ENCODE peak calls at places on chromosome 14, in seven cellular contexts. W is K562, M is SK-N-SH, G is A549, H is HCT116, E is HepG2, R is GM12878. Z is an unnamed sample.

GRCh38 chr14:93984070-93984469 is 7.7 kb upstream of the ASB2 start:
- DNase-seq in H (no peak), E (no peak), W (no peak), M (no peak), G (no peak), R (no peak), Z (no peak)

GRCh38 chr14:29925106-29925722 is 2.4 kb downstream of the PRKD1 start:
- DNase-seq in E (no peak), H (no peak), W (no peak), M (no peak), G (no peak), R (no peak), Z (no peak)

GRCh38 chr14:85534914-85535313 is 5.0 kb downstream of the FLRT2 start:
- DNase-seq in R (no peak), G (no peak), M (no peak), H (no peak), E (no peak), W (no peak), Z (no peak)

GRCh38 chr14:29148221-29148620 is 381.6 kb downstream of the FOXG1 start:
- DNase-seq in H (no peak), W (no peak), M (no peak), G (no peak), R (no peak), E (no peak), Z (no peak)

GRCh38 chr14:65229431-65230286 is 127.3 kb upstream of the MAX start:
- DNase-seq in R (no peak), H (no peak), M (peak; percentile 59), W (peak; percentile 21), E (peak; percentile 72), G (no peak), Z (no peak)

GRCh38 chr14:76953196-76953945 is 75.1 kb downstream of the IRF2BPL start:
- DNase-seq in G (peak; percentile 90), H (peak; percentile 81), R (no peak), E (peak; percentile 45), M (peak; percentile 52), W (no peak), Z (no peak)

GRCh38 chr14:97642631-97643030 is 845.4 kb downstream of the VRK1 start:
- DNase-seq in M (no peak), W (no peak), R (no peak), E (no peak), G (no peak), H (no peak), Z (no peak)

GRCh38 chr14:73397810-73398209 is 60.5 kb downstream of the NUMB start:
- DNase-seq in M (no peak), R (no peak), H (no peak), W (no peak), E (no peak), G (no peak), Z (no peak)

GRCh38 chr14:100115236-100115635 is 44.2 kb downstream of the DEGS2 start:
- DNase-seq in M (no peak), E (no peak), H (no peak), G (no peak), R (no peak), W (no peak), Z (no peak)

GRCh38 chr14:84750763-84751554 is 779.0 kb upstream of the FLRT2 start:
- DNase-seq in E (no peak), G (no peak), H (no peak), M (no peak), R (no peak), W (no peak), Z (no peak)

GRCh38 chr14:79581912-79582576 is 629.3 kb downstream of the DIO2 start:
- DNase-seq in H (no peak), E (no peak), R (no peak), M (no peak), W (no peak), G (no peak), Z (no peak)

GRCh38 chr14:56133547-56133946 is 15.3 kb downstream of the PELI2 start:
- DNase-seq in G (no peak), H (no peak), W (no peak), E (no peak), R (no peak), M (no peak), Z (no peak)

GRCh38 chr14:33848706-33849454 is 102.0 kb downstream of the EGLN3 start:
- DNase-seq in E (peak; percentile 81), R (no peak), H (peak; percentile 82), M (peak; percentile 50), W (peak; percentile 30), G (peak; percentile 51), Z (peak; percentile 7)

GRCh38 chr14:100153560-100153959 is 5.9 kb downstream of the DEGS2 start:
- DNase-seq in M (no peak), E (no peak), H (no peak), W (no peak), G (no peak), R (no peak), Z (no peak)

GRCh38 chr14:100144645-100144995 is 14.8 kb downstream of the DEGS2 start:
- DNase-seq in G (no peak), R (no peak), W (no peak), H (no peak), M (no peak), E (peak; percentile 27), Z (no peak)

GRCh38 chr14:90722590-90722989 is 93.6 kb downstream of the TTC7B start:
- DNase-seq in R (no peak), H (no peak), G (no peak), E (no peak), M (no peak), W (no peak), Z (no peak)
- TF ChIP-seq REST in R (no peak), H (no peak), G (no peak), E (no peak), M (no peak), W (no peak), Z (no peak)

DNA sequence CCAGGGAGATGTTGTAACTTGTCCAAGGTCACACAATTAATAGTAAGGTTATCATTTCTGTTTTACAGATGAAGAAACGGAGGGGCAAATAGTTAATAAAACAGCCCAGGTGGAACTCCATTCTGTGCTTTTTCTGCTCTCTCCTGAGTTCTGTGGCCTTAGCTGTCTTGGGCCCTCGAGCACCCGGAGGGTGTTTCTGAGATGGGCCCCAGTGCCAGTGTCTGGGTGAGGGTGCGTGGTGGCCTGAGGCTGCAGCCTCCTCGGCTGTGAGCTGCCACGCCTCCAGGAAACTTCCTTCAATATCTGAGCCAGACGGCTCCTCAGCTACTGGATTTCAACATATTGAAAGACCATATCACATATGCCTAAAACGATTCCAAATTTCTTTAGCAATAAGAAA is 74.6 kb upstream of the DICER1 start:
- DNase-seq in M (no peak), R (no peak), W (no peak), H (no peak), G (no peak), E (no peak), Z (no peak)
- H3K27ac ChIP-seq in M (no peak overlapping the region), R (no peak overlapping the region), W (no peak overlapping the region), H (no peak overlapping the region), G (no peak overlapping the region), E (no peak overlapping the region), Z (no peak overlapping the region)

DNA sequence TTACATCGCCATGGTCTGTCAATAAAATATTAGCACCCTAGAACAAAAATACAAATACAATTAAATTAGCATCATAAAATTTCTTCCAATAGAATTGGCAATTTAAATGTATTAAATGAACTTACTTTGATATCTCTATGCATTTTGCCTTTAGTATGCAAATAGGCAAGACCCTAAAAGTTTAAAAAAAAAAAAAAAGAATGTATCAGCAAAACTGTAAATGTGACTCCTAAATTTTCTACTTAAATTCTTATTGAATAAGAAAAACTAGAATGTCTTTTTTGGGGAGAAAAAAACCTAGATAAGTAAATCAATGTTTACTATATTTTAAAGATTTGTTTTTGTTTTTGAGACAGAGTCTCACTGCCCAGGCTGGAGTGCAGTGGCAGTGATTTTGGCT is 56.2 kb downstream of the MAP4K5 start:
- DNase-seq in E (no peak), W (no peak), H (no peak), R (no peak), G (no peak), M (no peak), Z (no peak)
- H3K9me3 ChIP-seq in E (peaks cover 10% of the 10 kb centered on the region), W (peaks cover 4% of the 10 kb centered on the region), H (no peaks in the 10 kb centered on the region), R (peaks cover 17% of the 10 kb centered on the region), G (peaks cover 69% of the 10 kb centered on the region), M (peaks cover 20% of the 10 kb centered on the region), Z (peaks cover 37% of the 10 kb centered on the region)

DNA sequence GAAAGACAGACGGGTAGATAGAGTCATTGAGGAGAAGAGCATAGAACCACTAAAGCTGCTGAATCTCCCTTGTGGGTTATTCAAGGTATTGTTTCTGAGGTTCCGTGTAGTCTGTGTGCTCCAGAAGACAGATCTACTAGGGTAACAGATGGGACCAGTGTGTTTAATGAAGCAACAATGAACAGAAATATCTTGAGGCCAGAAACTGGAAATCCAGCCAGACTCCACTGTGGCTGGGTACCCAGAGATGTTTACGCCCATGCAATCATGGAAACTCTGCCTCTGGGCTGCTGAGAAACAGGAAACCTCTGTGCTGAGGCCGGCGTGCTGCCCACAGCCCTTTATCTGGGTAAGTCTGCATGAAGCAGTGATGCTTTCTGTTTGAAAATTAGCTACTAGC is 8.3 kb downstream of the PROX2 start:
- DNase-seq in R (no peak), H (no peak), E (no peak), W (no peak), M (peak; percentile 61), G (no peak), Z (no peak)
- TF ChIP-seq REST in R (no peak), H (no peak), E (no peak), W (no peak), M (no peak), G (no peak), Z (no peak)

GRCh38 chr14:95488376-95489162 is 27.9 kb downstream of the SYNE3 start:
- DNase-seq in H (no peak), E (no peak), R (no peak), G (no peak), M (no peak), W (no peak), Z (no peak)
- H3K27ac ChIP-seq in H (no peak overlapping the region), E (peak overlapping the region; percentile 58), R (no peak overlapping the region), G (no peak overlapping the region), M (no peak overlapping the region), W (no peak overlapping the region), Z (no peak overlapping the region)

GRCh38 chr14:98834119-98834518 is 437.9 kb downstream of the BCL11B start:
- DNase-seq in H (no peak), W (no peak), R (no peak), M (no peak), E (no peak), G (no peak), Z (no peak)
- H3K9me3 ChIP-seq in H (no peaks in the 10 kb centered on the region), W (no peaks in the 10 kb centered on the region), R (peaks cover 2% of the 10 kb centered on the region), M (no peaks in the 10 kb centered on the region), E (no peaks in the 10 kb centered on the region), G (peaks cover 8% of the 10 kb centered on the region), Z (no peaks in the 10 kb centered on the region)

GRCh38 chr14:103549361-103550311 is 12.8 kb downstream of the BAG5 start:
- DNase-seq in G (no peak), H (no peak), W (no peak), R (no peak), M (peak; percentile 38), E (peak; percentile 89), Z (no peak)
- TF ChIP-seq REST in G (no peak), H (no peak), W (no peak), R (no peak), M (no peak), E (no peak), Z (no peak)

Z was measured in Panc1.